ENCODE peak calls at places on chromosomes 5 and 9, in five cellular contexts. J is tibial artery, U is A549, D is nephron progenitor cell, N is GM13976. L is an unnamed sample.

GRCh38 chr5:103475629-103476240 is 86.9 kb downstream of the NUDT12 start:
- DNase-seq in J (no peak), U (peak), D (peak), N (peak), L (no peak)

GRCh38 chr5:144467795-144468194 is 297.1 kb downstream of the KCTD16 start:
- DNase-seq in J (no peak), U (peak), D (peak), N (no peak), L (no peak)

GRCh38 chr9:105459329-105459728 is 11.5 kb downstream of the FSD1L start:
- DNase-seq in J (no peak), U (no peak), D (no peak), N (no peak), L (no peak)

GRCh38 chr5:31626156-31626555 is 12.8 kb upstream of the PDZD2 start:
- DNase-seq in J (no peak), U (no peak), D (no peak), N (no peak), L (no peak)

GRCh38 chr5:6583049-6583880 is 49.6 kb downstream of the NSUN2 start:
- DNase-seq in J (no peak), U (peak), D (peak), N (peak), L (no peak)

GRCh38 chr9:99595796-99596195 is 225.9 kb upstream of the NR4A3 start:
- DNase-seq in J (no peak), U (no peak), D (no peak), N (peak), L (no peak)

GRCh38 chr9:135547756-135548736 is 2.1 kb downstream of the OBP2A start:
- DNase-seq in J (no peak), U (no peak), D (no peak), N (no peak), L (no peak)

GRCh38 chr5:80804332-80804731 is 149.5 kb upstream of the DHFR start:
- DNase-seq in J (no peak), U (no peak), D (no peak), N (no peak), L (no peak)

GRCh38 chr5:160089549-160089948 is 29.7 kb downstream of the PWWP2A start:
- DNase-seq in J (no peak), U (no peak), D (no peak), N (no peak), L (no peak)

GRCh38 chr9:76400534-76401096 is 6.4 kb upstream of the RFK start:
- DNase-seq in J (no peak), U (no peak), D (no peak), N (no peak), L (no peak)

GRCh38 chr9:80699551-80699998 is 989.8 kb downstream of the TLE1 start:
- DNase-seq in J (no peak), U (no peak), D (no peak), N (no peak), L (no peak)

GRCh38 chr5:140165101-140165920 is 9.7 kb upstream of the CYSTM1 start:
- DNase-seq in J (no peak), U (no peak), D (no peak), N (no peak), L (no peak)

GRCh38 chr5:352639-353598 is 31.4 kb downstream of the AHRR start:
- DNase-seq in J (no peak), U (no peak), D (no peak), N (peak), L (no peak)

GRCh38 chr9:109856785-109857184 is 76.8 kb downstream of the PALM2AKAP2 start:
- DNase-seq in J (peak), U (no peak), D (peak), N (no peak), L (no peak)

GRCh38 chr5:76810236-76810635 is 8.6 kb upstream of the F2RL1 start:
- DNase-seq in J (no peak), U (no peak), D (no peak), N (no peak), L (no peak)

GRCh38 chr5:172820046-172820767 is 13.8 kb upstream of the ERGIC1 start:
- DNase-seq in J (no peak), U (no peak), D (no peak), N (no peak), L (peak)

GRCh38 chr5:149628221-149628620 is 46.9 kb downstream of the ARHGEF37 start:
- DNase-seq in J (no peak), U (no peak), D (no peak), N (no peak), L (no peak)

GRCh38 chr9:36946653-36947052 is 87.4 kb downstream of the PAX5 start:
- DNase-seq in J (no peak), U (no peak), D (no peak), N (no peak), L (no peak)

GRCh38 chr5:9173281-9174048 is 372.4 kb downstream of the SEMA5A start:
- DNase-seq in J (no peak), U (no peak), D (no peak), N (no peak), L (no peak)

GRCh38 chr5:107469485-107469884 is 201.3 kb downstream of the EFNA5 start:
- DNase-seq in J (no peak), U (peak), D (no peak), N (no peak), L (no peak)

GRCh38 chr9:121950441-121950840 is 142.7 kb downstream of the TTLL11 start:
- DNase-seq in J (no peak), U (no peak), D (no peak), N (no peak), L (no peak)

GRCh38 chr5:149584106-149584505 is 2.8 kb downstream of the ARHGEF37 start:
- DNase-seq in J (no peak), U (no peak), D (no peak), N (no peak), L (no peak)

GRCh38 chr5:75052461-75053285 is at the start of gene GCNT4:
- DNase-seq in J (peak), U (peak), D (peak), N (peak), L (no peak)

GRCh38 chr5:173279166-173279565 is 44.2 kb upstream of the NKX2-5 start:
- DNase-seq in J (no peak), U (no peak), D (no peak), N (no peak), L (no peak)

GRCh38 chr9:33976414-33976813 is 72.3 kb downstream of the UBAP2 start:
- DNase-seq in J (no peak), U (no peak), D (no peak), N (no peak), L (no peak)

GRCh38 chr5:55062039-55062779 is 38.2 kb downstream of the GZMK start:
- DNase-seq in J (no peak), U (no peak), D (no peak), N (no peak), L (no peak)

GRCh38 chr9:33041459-33042188 is 16.6 kb downstream of the DNAJA1 start:
- DNase-seq in J (no peak), U (no peak), D (no peak), N (no peak), L (no peak)

GRCh38 chr5:110288766-110289165 is 437.7 kb downstream of the TMEM232 start:
- DNase-seq in J (no peak), U (no peak), D (no peak), N (no peak), L (no peak)

GRCh38 chr5:147341382-147341781 is 106.6 kb downstream of the STK32A start:
- DNase-seq in J (no peak), U (no peak), D (no peak), N (no peak), L (no peak)

GRCh38 chr5:133612021-133612860 is at the start of gene FSTL4:
- DNase-seq in J (no peak), U (peak), D (peak), N (peak), L (no peak)

GRCh38 chr9:107090218-107090617 is 192.9 kb upstream of the RAD23B start:
- DNase-seq in J (no peak), U (no peak), D (no peak), N (no peak), L (no peak)

GRCh38 chr9:107086460-107086859 is 196.6 kb upstream of the RAD23B start:
- DNase-seq in J (no peak), U (no peak), D (no peak), N (no peak), L (no peak)

GRCh38 chr9:107087256-107087655 is 195.8 kb upstream of the RAD23B start:
- DNase-seq in J (no peak), U (no peak), D (no peak), N (no peak), L (no peak)
- TF ChIP-seq CTCF in J (no peak), U (no peak), D (no peak), N (no peak), L (no peak)

DNA sequence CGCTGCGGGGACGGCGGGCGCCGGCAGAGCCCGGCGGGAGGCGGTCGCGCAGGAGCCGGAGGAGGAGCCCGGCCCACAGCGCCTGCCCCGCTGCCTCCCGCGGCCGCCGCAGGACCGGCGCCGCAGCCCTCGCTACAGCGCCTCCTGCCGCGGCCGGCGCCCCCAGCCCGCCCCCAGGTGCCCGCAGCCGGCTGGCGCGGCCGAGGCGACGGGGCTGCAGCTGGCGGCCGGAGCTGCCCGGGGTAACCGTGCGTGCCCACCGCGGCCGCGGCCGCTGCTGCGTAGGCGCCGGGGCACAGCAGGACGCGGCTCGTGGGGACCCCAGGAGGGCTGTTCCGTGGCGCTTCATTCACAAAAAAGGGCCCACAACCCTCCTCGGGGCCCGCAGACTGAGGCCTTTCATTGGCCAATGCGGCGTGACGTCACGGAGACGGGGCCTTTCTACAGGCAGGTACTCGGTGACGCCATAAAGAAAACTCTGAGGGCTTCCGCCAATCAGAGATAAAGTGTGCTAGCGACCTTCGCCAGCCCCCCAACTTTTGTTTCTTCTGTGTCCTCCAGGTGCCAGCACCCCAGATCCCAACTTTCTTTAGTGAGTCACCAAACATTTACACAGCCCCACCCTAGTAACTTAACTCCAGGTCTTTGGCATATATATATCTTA is at the start of gene CDC14B:
- DNase-seq in J (peak), U (peak), D (peak), N (peak), L (peak)
- TF ChIP-seq CTCF in J (peak), U (peak), D (no peak), N (no peak), L (no peak)

GRCh38 chr9:119349548-119349947 is 19.7 kb downstream of the BRINP1 start:
- DNase-seq in J (no peak), U (no peak), D (peak), N (no peak), L (no peak)
- TF ChIP-seq CTCF in J (no peak), U (no peak), D (peak), N (no peak), L (no peak)

DNA sequence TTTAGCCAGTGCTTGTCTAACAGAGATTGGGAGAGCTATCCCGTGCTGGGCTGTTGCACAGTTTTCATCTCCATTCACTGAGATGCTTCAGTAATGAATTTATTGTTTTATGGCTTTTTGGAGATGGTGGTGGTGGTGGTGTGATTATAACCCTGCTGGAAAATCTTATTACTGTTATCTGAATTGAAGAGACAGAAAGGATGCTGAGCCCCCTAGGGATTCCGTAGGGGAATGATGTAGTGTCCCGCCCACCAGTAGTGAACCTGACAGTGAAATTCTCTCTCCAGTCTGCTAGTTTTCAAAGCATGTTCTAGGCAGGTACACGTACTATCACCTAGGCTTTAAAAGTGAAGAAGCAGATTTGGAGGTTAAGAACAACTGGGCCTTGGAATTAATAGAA is 1.9 kb downstream of the RAI14 start:
- DNase-seq in J (no peak), U (peak), D (no peak), N (peak), L (no peak)
- TF ChIP-seq CTCF in J (no peak), U (peak), D (no peak), N (no peak), L (no peak)

GRCh38 chr5:10352404-10353240 is 873 bp upstream of the MARCHF6 start:
- DNase-seq in J (no peak), U (no peak), D (no peak), N (no peak), L (no peak)
- TF ChIP-seq CTCF in J (no peak), U (no peak), D (no peak), N (no peak), L (no peak)